ENCODE peak calls at places on chromosomes 2 and 18, in four cellular contexts. J is heart right ventricle, Z is iPS-NIHi11, W is iris pigment epithelial cell. K is an unnamed sample.

GRCh38 chr2:191499874-191500565 is 177.9 kb upstream of the NABP1 start:
- DNase-seq in J (no peak), Z (no peak), W (no peak), K (no peak)

GRCh38 chr2:70657246-70657645 is 103.6 kb upstream of the TGFA start:
- DNase-seq in J (no peak), Z (no peak), W (no peak), K (no peak)

GRCh38 chr2:112256654-112257053 is 1.8 kb upstream of the ZC3H8 start:
- DNase-seq in J (no peak), Z (no peak), W (no peak), K (no peak)

GRCh38 chr2:53129851-53130250 is 637.8 kb upstream of the CHAC2 start:
- DNase-seq in J (no peak), Z (no peak), W (peak), K (no peak)

GRCh38 chr2:38176619-38177021 is 100.7 kb upstream of the CYP1B1 start:
- DNase-seq in J (no peak), Z (no peak), W (peak), K (no peak)

GRCh38 chr18:12085136-12085535 is 8.5 kb upstream of the ANKRD62 start:
- DNase-seq in J (no peak), Z (no peak), W (no peak), K (no peak)

GRCh38 chr2:9944330-9944758 is 7.1 kb upstream of the GRHL1 start:
- DNase-seq in J (no peak), Z (no peak), W (no peak), K (no peak)

GRCh38 chr18:65788373-65788772 is 37.6 kb downstream of the CDH7 start:
- DNase-seq in J (no peak), Z (no peak), W (no peak), K (no peak)

GRCh38 chr2:224927671-224928173 is 114.5 kb downstream of the DOCK10 start:
- DNase-seq in J (no peak), Z (no peak), W (peak), K (no peak)

GRCh38 chr18:42242758-42243157 is 287.7 kb downstream of the PIK3C3 start:
- DNase-seq in J (no peak), Z (no peak), W (no peak), K (no peak)

GRCh38 chr2:62471816-62472215 is 34.2 kb downstream of the TMEM17 start:
- DNase-seq in J (peak), Z (no peak), W (no peak), K (peak)

GRCh38 chr18:22783662-22784076 is 149.5 kb upstream of the RBBP8 start:
- DNase-seq in J (no peak), Z (peak), W (no peak), K (no peak)

GRCh38 chr2:49860834-49861233 is 706.5 kb upstream of the FSHR start:
- DNase-seq in J (no peak), Z (no peak), W (no peak), K (no peak)

GRCh38 chr2:236828002-236828401 is 257.7 kb upstream of the COPS8 start:
- DNase-seq in J (no peak), Z (peak), W (no peak), K (no peak)

GRCh38 chr18:48374423-48375149 is 34.6 kb downstream of the ZBTB7C start:
- DNase-seq in J (no peak), Z (no peak), W (no peak), K (no peak)

GRCh38 chr2:26407517-26407916 is 5.8 kb downstream of the DRC1 start:
- DNase-seq in J (no peak), Z (no peak), W (no peak), K (no peak)

GRCh38 chr18:12657048-12657848 is 659 bp downstream of the SPIRE1 start:
- DNase-seq in J (peak), Z (peak), W (peak), K (peak)

GRCh38 chr18:46456691-46457090 is 200.3 kb downstream of the LOXHD1 start:
- DNase-seq in J (no peak), Z (no peak), W (no peak), K (no peak)

GRCh38 chr18:60245096-60245495 is 127.5 kb downstream of the MC4R start:
- DNase-seq in J (no peak), Z (no peak), W (no peak), K (no peak)

GRCh38 chr2:101204400-101205095 is 48.1 kb upstream of the CNOT11 start:
- DNase-seq in J (no peak), Z (no peak), W (no peak), K (no peak)

GRCh38 chr2:102615620-102616436 is 3.5 kb upstream of the SLC9A2 start:
- DNase-seq in J (peak), Z (peak), W (peak), K (peak)

GRCh38 chr2:98216611-98217010 is 129.6 kb downstream of the VWA3B start:
- DNase-seq in J (no peak), Z (no peak), W (no peak), K (no peak)

GRCh38 chr18:49768051-49768391 is 45.3 kb downstream of the ACAA2 start:
- DNase-seq in J (peak), Z (peak), W (peak), K (peak)

K was measured in left ventricle myocardium inferior.